ENCODE peak calls at places on chromosome 21, in eight cellular contexts. One of them, this sample, is unnamed.

GRCh38 chr21:43590220-43590619 is 69.1 kb downstream of the HSF2BP start:
- DNase-seq in Caco-2: no peak
- DNase-seq in cardiac muscle cell: no peak
- DNase-seq in body of pancreas: no peak
- DNase-seq in AG04449: no peak
- DNase-seq in nephron progenitor cell: no peak
- DNase-seq in endodermal cell: no peak
- DNase-seq in neural crest cell: no peak
- DNase-seq in this sample: no peak

GRCh38 chr21:42463861-42464515 is 32.0 kb downstream of the RSPH1 start:
- DNase-seq in Caco-2: peak
- DNase-seq in cardiac muscle cell: peak
- DNase-seq in body of pancreas: no peak
- DNase-seq in AG04449: no peak
- DNase-seq in nephron progenitor cell: peak
- DNase-seq in endodermal cell: peak
- DNase-seq in neural crest cell: no peak
- DNase-seq in this sample: no peak

GRCh38 chr21:32353002-32353711 is 39.7 kb downstream of the URB1 start:
- DNase-seq in Caco-2: no peak
- DNase-seq in cardiac muscle cell: no peak
- DNase-seq in body of pancreas: no peak
- DNase-seq in AG04449: no peak
- DNase-seq in nephron progenitor cell: no peak
- DNase-seq in endodermal cell: no peak
- DNase-seq in neural crest cell: no peak
- DNase-seq in this sample: no peak

GRCh38 chr21:28781602-28782274 is 210.9 kb downstream of the LTN1 start:
- DNase-seq in Caco-2: peak
- DNase-seq in cardiac muscle cell: peak
- DNase-seq in body of pancreas: no peak
- DNase-seq in AG04449: no peak
- DNase-seq in nephron progenitor cell: no peak
- DNase-seq in endodermal cell: no peak
- DNase-seq in neural crest cell: no peak
- DNase-seq in this sample: no peak

GRCh38 chr21:42515708-42516502 is 2.3 kb downstream of the SLC37A1 start:
- DNase-seq in Caco-2: peak
- DNase-seq in cardiac muscle cell: no peak
- DNase-seq in body of pancreas: peak
- DNase-seq in AG04449: no peak
- DNase-seq in nephron progenitor cell: peak
- DNase-seq in endodermal cell: no peak
- DNase-seq in neural crest cell: no peak
- DNase-seq in this sample: no peak

GRCh38 chr21:31985398-31985797 is 112.6 kb downstream of the HUNK start:
- DNase-seq in Caco-2: no peak
- DNase-seq in cardiac muscle cell: no peak
- DNase-seq in body of pancreas: no peak
- DNase-seq in AG04449: no peak
- DNase-seq in nephron progenitor cell: no peak
- DNase-seq in endodermal cell: no peak
- DNase-seq in neural crest cell: no peak
- DNase-seq in this sample: no peak

GRCh38 chr21:45279446-45280177 is 8.1 kb downstream of the POFUT2 start:
- DNase-seq in Caco-2: no peak
- DNase-seq in cardiac muscle cell: no peak
- DNase-seq in body of pancreas: no peak
- DNase-seq in AG04449: no peak
- DNase-seq in nephron progenitor cell: no peak
- DNase-seq in endodermal cell: peak
- DNase-seq in neural crest cell: no peak
- DNase-seq in this sample: no peak

GRCh38 chr21:45990049-45990711 is 8.6 kb downstream of the COL6A1 start:
- DNase-seq in Caco-2: no peak
- DNase-seq in cardiac muscle cell: no peak
- DNase-seq in body of pancreas: peak
- DNase-seq in AG04449: no peak
- DNase-seq in nephron progenitor cell: no peak
- DNase-seq in endodermal cell: peak
- DNase-seq in neural crest cell: no peak
- DNase-seq in this sample: no peak

GRCh38 chr21:39788383-39788782 is 43.4 kb downstream of the IGSF5 start:
- DNase-seq in Caco-2: peak
- DNase-seq in cardiac muscle cell: peak
- DNase-seq in body of pancreas: peak
- DNase-seq in AG04449: peak
- DNase-seq in nephron progenitor cell: peak
- DNase-seq in endodermal cell: peak
- DNase-seq in neural crest cell: peak
- DNase-seq in this sample: peak

GRCh38 chr21:27534211-27534610 is 567.3 kb upstream of the ADAMTS5 start:
- DNase-seq in Caco-2: no peak
- DNase-seq in cardiac muscle cell: no peak
- DNase-seq in body of pancreas: no peak
- DNase-seq in AG04449: no peak
- DNase-seq in nephron progenitor cell: no peak
- DNase-seq in endodermal cell: no peak
- DNase-seq in neural crest cell: no peak
- DNase-seq in this sample: no peak

DNA sequence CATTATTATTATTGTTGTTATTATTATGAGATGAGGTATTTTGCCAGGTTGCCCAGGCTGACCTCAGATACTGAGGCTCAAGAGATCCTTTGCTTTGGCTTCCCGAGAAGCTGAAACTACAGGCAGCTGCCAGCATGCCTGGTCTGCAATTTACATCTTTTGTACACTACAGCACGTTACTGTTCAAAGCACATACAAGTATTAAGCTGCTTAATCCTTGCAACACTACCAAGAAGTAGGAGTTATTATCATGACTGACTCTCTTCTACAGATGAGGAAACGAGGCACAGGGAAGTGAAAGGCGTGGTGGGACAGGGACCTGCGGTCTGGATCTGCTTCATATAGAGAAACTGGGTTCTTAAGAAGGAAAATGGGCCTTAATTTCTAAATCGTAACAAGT is 11.6 kb downstream of the ERG start:
- DNase-seq in Caco-2: no peak
- DNase-seq in cardiac muscle cell: no peak
- DNase-seq in body of pancreas: no peak
- DNase-seq in AG04449: no peak
- DNase-seq in nephron progenitor cell: no peak
- DNase-seq in endodermal cell: no peak
- DNase-seq in neural crest cell: no peak
- DNase-seq in this sample: no peak
- TF ChIP-seq CTCF in Caco-2: no peak
- TF ChIP-seq CTCF in cardiac muscle cell: no peak
- TF ChIP-seq CTCF in body of pancreas: no peak
- TF ChIP-seq CTCF in AG04449: no peak
- TF ChIP-seq CTCF in nephron progenitor cell: no peak
- TF ChIP-seq CTCF in endodermal cell: no peak
- TF ChIP-seq CTCF in neural crest cell: no peak
- TF ChIP-seq CTCF in this sample: no peak

DNA sequence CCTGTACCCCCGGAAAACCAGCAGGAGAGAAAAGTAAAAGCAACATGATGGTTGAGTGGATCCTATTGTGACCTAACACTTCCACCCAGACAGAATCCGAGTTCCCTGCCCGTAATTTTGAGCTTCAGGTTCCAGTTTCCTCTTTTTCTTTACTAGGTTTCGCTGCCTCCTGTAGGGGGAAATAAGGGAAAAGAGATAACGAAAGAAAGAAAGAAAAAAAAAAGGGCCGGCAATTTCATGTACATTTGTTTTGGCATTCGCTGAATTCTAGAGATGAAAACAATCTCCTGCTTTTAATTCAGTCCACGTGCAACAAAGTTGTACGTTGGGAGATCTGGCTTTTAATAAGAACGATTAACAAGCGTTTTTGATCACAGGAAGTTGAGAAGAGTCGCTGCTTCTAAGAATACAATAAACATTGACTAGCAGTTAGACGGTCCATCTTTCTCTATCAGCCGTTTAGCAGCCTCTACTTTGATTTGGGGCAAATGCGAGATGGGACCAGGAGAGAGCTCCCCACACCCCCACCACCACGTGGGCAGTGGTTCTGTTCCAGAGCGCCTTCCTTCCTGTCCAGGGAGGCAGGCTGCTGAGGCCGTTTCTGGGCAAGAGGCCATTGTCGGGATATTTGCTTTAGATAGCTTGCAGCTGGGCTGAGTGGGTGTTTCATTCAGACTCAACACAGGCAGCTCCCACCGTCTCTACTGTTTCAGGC is 155.9 kb upstream of the RUNX1 start:
- DNase-seq in Caco-2: no peak
- DNase-seq in cardiac muscle cell: peak
- DNase-seq in body of pancreas: peak
- DNase-seq in AG04449: peak
- DNase-seq in nephron progenitor cell: no peak
- DNase-seq in endodermal cell: peak
- DNase-seq in neural crest cell: no peak
- DNase-seq in this sample: no peak
- TF ChIP-seq CTCF in Caco-2: no peak
- TF ChIP-seq CTCF in cardiac muscle cell: peak
- TF ChIP-seq CTCF in body of pancreas: no peak
- TF ChIP-seq CTCF in AG04449: no peak
- TF ChIP-seq CTCF in nephron progenitor cell: no peak
- TF ChIP-seq CTCF in endodermal cell: peak
- TF ChIP-seq CTCF in neural crest cell: no peak
- TF ChIP-seq CTCF in this sample: no peak

DNA sequence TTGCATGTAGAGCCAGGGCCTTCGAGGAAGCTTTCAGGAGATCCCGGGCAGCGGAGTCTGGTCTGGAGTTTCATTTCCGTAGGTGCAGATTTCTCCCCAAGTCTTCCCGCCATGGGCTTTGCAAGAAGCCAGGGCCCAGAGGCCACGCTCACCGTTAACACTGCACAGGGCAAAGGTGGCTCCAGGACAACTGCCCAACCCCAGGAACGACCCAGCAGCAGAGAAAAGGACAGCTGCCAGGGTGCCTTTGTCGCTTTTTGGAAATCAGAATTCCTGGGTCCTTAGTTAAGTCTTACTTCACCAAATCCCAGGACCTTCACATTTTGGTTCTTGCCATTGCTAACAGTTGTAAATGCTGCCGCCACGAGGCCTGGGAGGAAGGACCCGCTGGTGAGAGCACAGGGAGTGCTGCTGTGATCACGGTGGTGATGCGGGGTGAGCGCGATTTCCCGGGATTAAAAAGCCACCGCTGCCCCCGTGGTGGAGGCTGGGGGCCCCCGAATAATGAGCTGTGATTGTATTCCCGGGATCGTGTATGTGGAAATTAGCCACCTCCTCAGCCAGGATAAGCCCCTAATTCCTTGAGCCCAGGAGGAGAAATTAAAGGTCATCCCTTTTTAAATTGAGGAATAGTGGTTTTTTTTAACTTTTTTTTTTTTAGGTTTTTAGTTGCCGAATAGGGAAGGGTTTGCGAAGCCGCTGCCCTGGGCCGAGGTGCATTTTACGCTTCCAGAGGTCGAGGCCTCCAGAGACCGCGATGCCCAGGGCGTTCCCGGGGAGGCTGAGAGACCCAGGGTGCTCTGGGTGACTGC is 8.2 kb downstream of the SIM2 start:
- DNase-seq in Caco-2: no peak
- DNase-seq in cardiac muscle cell: peak
- DNase-seq in body of pancreas: peak
- DNase-seq in AG04449: no peak
- DNase-seq in nephron progenitor cell: no peak
- DNase-seq in endodermal cell: peak
- DNase-seq in neural crest cell: no peak
- DNase-seq in this sample: no peak
- TF ChIP-seq CTCF in Caco-2: no peak
- TF ChIP-seq CTCF in cardiac muscle cell: peak
- TF ChIP-seq CTCF in body of pancreas: no peak
- TF ChIP-seq CTCF in AG04449: peak
- TF ChIP-seq CTCF in nephron progenitor cell: no peak
- TF ChIP-seq CTCF in endodermal cell: peak
- TF ChIP-seq CTCF in neural crest cell: no peak
- TF ChIP-seq CTCF in this sample: no peak

DNA sequence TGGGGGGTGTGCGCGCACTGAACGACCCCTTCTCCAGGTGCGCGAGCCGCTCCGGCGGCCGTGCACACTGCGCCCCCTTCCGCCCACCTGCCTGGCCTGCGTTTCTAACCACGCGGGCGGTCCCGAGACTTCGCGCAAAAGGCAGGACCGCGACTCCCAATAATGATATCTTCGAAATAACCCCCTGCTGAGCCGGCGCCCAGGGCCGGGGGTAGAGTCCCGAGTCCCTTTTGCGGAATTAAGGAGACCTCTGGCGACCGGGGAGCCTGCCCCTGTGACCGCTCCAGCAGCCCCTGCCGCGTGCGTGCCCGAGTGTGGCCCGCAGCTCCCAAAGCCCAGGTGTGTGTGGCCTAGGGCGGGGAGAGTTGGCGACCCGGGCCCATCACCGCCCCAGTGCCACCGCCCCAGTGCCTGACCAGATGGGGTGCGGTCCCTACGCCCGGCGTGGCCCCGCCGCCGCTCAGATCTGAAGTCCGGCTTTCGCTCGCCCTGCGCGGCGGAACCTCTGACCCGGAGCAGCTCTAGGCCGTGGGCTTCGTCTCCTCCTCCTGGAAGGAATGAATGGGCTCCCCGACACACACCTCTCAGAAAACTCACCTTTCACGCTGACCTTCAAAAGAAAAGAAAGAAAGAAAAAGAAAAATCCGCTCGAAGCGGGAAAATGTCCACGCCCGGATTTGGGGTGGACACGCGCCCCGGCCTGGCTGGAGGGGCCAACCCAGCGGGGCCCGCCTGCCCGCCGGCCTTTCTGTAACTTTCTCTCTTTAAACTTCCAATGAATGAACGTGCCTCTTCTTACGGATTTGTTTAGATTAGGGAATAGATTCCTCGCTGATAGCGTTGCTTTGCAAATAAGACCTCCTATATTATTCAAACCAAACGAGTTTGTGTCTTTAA is 5.5 kb upstream of the SIM2 start:
- DNase-seq in Caco-2: no peak
- DNase-seq in cardiac muscle cell: no peak
- DNase-seq in body of pancreas: no peak
- DNase-seq in AG04449: no peak
- DNase-seq in nephron progenitor cell: peak
- DNase-seq in endodermal cell: peak
- DNase-seq in neural crest cell: peak
- DNase-seq in this sample: no peak
- TF ChIP-seq CTCF in Caco-2: no peak
- TF ChIP-seq CTCF in cardiac muscle cell: no peak
- TF ChIP-seq CTCF in body of pancreas: no peak
- TF ChIP-seq CTCF in AG04449: peak
- TF ChIP-seq CTCF in nephron progenitor cell: peak
- TF ChIP-seq CTCF in endodermal cell: peak
- TF ChIP-seq CTCF in neural crest cell: peak
- TF ChIP-seq CTCF in this sample: peak

DNA sequence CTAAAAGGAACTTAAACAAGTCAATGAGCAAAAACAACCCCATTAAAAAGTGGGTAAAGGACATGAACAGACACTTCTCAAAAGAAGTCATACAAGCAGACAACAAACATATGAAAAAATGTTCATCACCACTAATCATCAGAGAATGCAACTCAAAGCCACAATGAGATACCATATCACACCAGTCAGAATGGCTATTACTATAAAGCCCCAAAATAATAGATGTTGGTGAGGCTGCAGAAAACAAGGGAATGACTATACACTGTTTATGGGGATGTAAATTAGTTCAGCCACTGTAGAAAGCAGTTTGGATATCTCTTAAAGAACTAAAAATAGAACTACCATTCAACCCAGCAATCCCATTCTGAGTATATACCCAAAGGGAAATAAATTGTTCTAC is 51.2 kb downstream of the MRPL39 start:
- DNase-seq in Caco-2: no peak
- DNase-seq in cardiac muscle cell: no peak
- DNase-seq in body of pancreas: no peak
- DNase-seq in AG04449: no peak
- DNase-seq in nephron progenitor cell: no peak
- DNase-seq in endodermal cell: no peak
- DNase-seq in neural crest cell: no peak
- DNase-seq in this sample: no peak
- TF ChIP-seq CTCF in Caco-2: no peak
- TF ChIP-seq CTCF in cardiac muscle cell: no peak
- TF ChIP-seq CTCF in body of pancreas: no peak
- TF ChIP-seq CTCF in AG04449: no peak
- TF ChIP-seq CTCF in nephron progenitor cell: no peak
- TF ChIP-seq CTCF in endodermal cell: no peak
- TF ChIP-seq CTCF in neural crest cell: no peak
- TF ChIP-seq CTCF in this sample: no peak

This sample was measured in progenitor cell of endocrine pancreas.